ENCODE peak calls at places on chromosomes 1 and 21, in four cellular contexts. L is CD4-positive, alpha-beta memory T cell; K is MM.1S; U is GM23338. E is an unnamed sample.

GRCh38 chr1:87318806-87319205 is 9.9 kb upstream of the LMO4 start:
- DNase-seq in K (no peak), L (no peak), U (no peak), E (no peak)

GRCh38 chr1:239785576-239785975 is 306.1 kb upstream of the FMN2 start:
- DNase-seq in L (no peak), K (no peak), U (no peak), E (no peak)

GRCh38 chr1:46062651-46063319 is 69.6 kb downstream of the PIK3R3 start:
- DNase-seq in K (peak; percentile 78), U (no peak), L (peak; percentile 15), E (no peak)

GRCh38 chr1:32816676-32817158 is 441 bp downstream of the YARS1 start:
- DNase-seq in K (no peak), L (no peak), U (peak; percentile 37), E (no peak)

GRCh38 chr1:20479840-20480239 is 6.2 kb downstream of the CAMK2N1 start:
- DNase-seq in K (no peak), U (no peak), L (no peak), E (no peak)

GRCh38 chr21:45590246-45590725 is 48.0 kb upstream of the SLC19A1 start:
- DNase-seq in K (peak; percentile 35), L (peak; percentile 71), U (peak; percentile 83), E (peak; percentile 78)

GRCh38 chr1:37958690-37959089 is 11.8 kb upstream of the INPP5B start:
- DNase-seq in K (no peak), U (no peak), L (no peak), E (no peak)

GRCh38 chr1:203321273-203322052 is 16.1 kb downstream of the BTG2 start:
- DNase-seq in L (no peak), U (no peak), K (no peak), E (no peak)

GRCh38 chr1:101704895-101705294 is 291.8 kb downstream of the OLFM3 start:
- DNase-seq in U (peak; percentile 22), L (no peak), K (no peak), E (no peak)

GRCh38 chr1:39905142-39905541 is 3.4 kb upstream of the MYCL start:
- DNase-seq in L (no peak), K (no peak), U (no peak), E (no peak)

GRCh38 chr1:247376659-247377058 is 39.3 kb upstream of the NLRP3 start:
- DNase-seq in L (no peak), U (peak; percentile 98), K (no peak), E (no peak)

GRCh38 chr1:53627031-53627430 is 111.9 kb downstream of the GLIS1 start:
- DNase-seq in K (no peak), U (no peak), L (no peak), E (no peak)

GRCh38 chr21:16192900-16193299 is 463.1 kb downstream of the USP25 start:
- DNase-seq in L (no peak), K (no peak), U (no peak), E (no peak)

GRCh38 chr1:163168053-163168452 is 34.7 kb downstream of the RGS5 start:
- DNase-seq in L (no peak), U (no peak), K (no peak), E (no peak)

GRCh38 chr1:85322655-85323054 is 46.2 kb upstream of the BCL10 start:
- DNase-seq in U (no peak), L (no peak), K (no peak), E (no peak)

GRCh38 chr1:145956776-145957442 is 908 bp downstream of the LIX1L start:
- DNase-seq in L (no peak), U (no peak), K (no peak), E (no peak)

GRCh38 chr1:2172551-2173146 is 21.9 kb downstream of the FAAP20 start:
- DNase-seq in U (no peak), L (no peak), K (no peak), E (no peak)

GRCh38 chr1:229572286-229572685 is 13.8 kb upstream of the ABCB10 start:
- DNase-seq in U (no peak), L (no peak), K (peak; percentile 77), E (no peak)

GRCh38 chr1:44543816-44544185 is 130.5 kb downstream of the TMEM53 start:
- DNase-seq in K (no peak), U (peak; percentile 78), L (no peak), E (no peak)

GRCh38 chr21:41589131-41589530 is 81.2 kb upstream of the TMPRSS2 start:
- DNase-seq in L (no peak), K (no peak), U (peak; percentile 28), E (no peak)

GRCh38 chr1:3012511-3013291 is 8.6 kb upstream of the ACTRT2 start:
- DNase-seq in K (no peak), L (no peak), U (peak; percentile 79), E (no peak)

GRCh38 chr1:4711191-4711915 is 56.9 kb downstream of the AJAP1 start:
- DNase-seq in K (no peak), L (no peak), U (no peak), E (no peak)

GRCh38 chr1:178620584-178621475 is 104.2 kb upstream of the RALGPS2 start:
- DNase-seq in L (no peak), U (no peak), K (no peak), E (no peak)

GRCh38 chr1:29331731-29332130 is 95.4 kb downstream of the PTPRU start:
- DNase-seq in U (no peak), L (no peak), K (no peak), E (no peak)

GRCh38 chr1:78607334-78607927 is 12.8 kb upstream of the IFI44L start:
- DNase-seq in K (peak; percentile 59), U (peak; percentile 50), L (no peak), E (no peak)

GRCh38 chr1:181765627-181766026 is 282.3 kb downstream of the CACNA1E start:
- DNase-seq in K (no peak), U (no peak), L (no peak), E (no peak)

GRCh38 chr1:22806584-22806983 is 95.9 kb downstream of the EPHB2 start:
- DNase-seq in L (no peak), U (no peak), K (no peak), E (no peak)

GRCh38 chr1:154208677-154209390 is 2.7 kb upstream of the CFAP141 start:
- DNase-seq in K (peak; percentile 83), U (no peak), L (no peak), E (no peak)

GRCh38 chr1:241266121-241266520 is 90.9 kb downstream of the RGS7 start:
- DNase-seq in U (no peak), K (no peak), L (no peak), E (no peak)

GRCh38 chr1:85623061-85623471 is 42.5 kb downstream of the CCN1 start:
- DNase-seq in K (peak; percentile 21), L (no peak), U (no peak), E (no peak)

GRCh38 chr1:99250724-99251123 is 13.6 kb upstream of the PLPPR4 start:
- DNase-seq in L (no peak), U (no peak), K (no peak), E (no peak)

GRCh38 chr1:53663525-53664300 is 75.3 kb downstream of the GLIS1 start:
- DNase-seq in K (no peak), L (no peak), U (no peak), E (no peak)

GRCh38 chr1:44970317-44970716 is 16.1 kb downstream of the EIF2B3 start:
- DNase-seq in K (no peak), L (no peak), U (no peak), E (no peak)

DNA sequence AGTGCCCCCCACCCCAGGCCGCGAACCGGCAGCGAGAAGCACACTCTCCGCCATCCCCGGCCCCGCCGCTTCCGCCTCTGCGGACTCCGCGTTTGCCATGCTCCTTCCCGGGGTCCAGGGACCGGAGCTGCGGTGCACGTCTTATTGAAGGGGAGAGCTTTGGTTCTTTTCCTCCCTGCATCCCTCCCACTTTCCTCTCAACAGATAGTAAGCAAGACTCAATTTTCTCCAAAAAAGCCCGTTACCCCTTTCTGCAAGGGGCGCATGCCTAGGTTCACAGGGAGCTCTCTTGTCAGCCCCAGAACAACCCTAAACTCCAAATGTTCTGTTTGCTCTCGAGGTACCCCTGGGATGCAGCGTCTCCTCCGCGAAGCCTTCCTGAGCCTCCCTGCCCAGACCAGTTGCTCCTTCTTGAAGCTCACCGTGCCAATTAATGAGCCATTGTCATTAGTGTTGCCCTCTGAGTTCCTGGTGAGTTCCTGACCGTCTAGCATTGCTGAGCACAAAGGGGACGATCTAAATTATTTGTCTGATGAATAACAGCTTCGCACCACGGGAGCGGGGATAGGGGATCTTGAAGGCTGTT is 8.1 kb downstream of the FOXD3 start:
- DNase-seq in L (no peak), U (peak; percentile 79), K (no peak), E (no peak)
- H3K27me3 ChIP-seq in L (peaks cover 63% of the 10 kb centered on the region), U (peaks cover 82% of the 10 kb centered on the region), K (no peaks in the 10 kb centered on the region), E (peaks cover 65% of the 10 kb centered on the region)

DNA sequence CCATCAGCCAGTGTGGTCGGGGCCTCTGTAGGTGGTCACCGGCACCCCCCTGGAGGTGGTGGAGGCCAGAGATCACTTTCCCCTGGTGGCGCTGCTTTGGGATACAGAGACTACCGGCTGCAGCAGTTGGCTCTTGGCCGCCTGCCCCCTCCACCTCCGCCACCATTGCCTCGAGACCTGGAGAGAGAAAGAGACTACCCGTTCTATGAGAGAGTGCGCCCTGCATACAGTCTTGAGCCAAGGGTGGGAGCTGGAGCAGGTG is 961 bp downstream of the RBM15 start:
- DNase-seq in U (no peak), L (no peak), K (no peak), E (no peak)
- H3K4me1 ChIP-seq in U (peaks cover 46% of the 10 kb centered on the region), L (peaks cover 68% of the 10 kb centered on the region), K (peaks cover 10% of the 10 kb centered on the region), E (peaks cover 60% of the 10 kb centered on the region)

GRCh38 chr1:11545793-11546192 is 66.8 kb downstream of the DISP3 start:
- DNase-seq in U (no peak), L (no peak), K (no peak), E (no peak)
- H3K27me3 ChIP-seq in U (no peaks in the 10 kb centered on the region), L (no peaks in the 10 kb centered on the region), K (peaks cover 79% of the 10 kb centered on the region), E (peaks cover 5% of the 10 kb centered on the region)

DNA sequence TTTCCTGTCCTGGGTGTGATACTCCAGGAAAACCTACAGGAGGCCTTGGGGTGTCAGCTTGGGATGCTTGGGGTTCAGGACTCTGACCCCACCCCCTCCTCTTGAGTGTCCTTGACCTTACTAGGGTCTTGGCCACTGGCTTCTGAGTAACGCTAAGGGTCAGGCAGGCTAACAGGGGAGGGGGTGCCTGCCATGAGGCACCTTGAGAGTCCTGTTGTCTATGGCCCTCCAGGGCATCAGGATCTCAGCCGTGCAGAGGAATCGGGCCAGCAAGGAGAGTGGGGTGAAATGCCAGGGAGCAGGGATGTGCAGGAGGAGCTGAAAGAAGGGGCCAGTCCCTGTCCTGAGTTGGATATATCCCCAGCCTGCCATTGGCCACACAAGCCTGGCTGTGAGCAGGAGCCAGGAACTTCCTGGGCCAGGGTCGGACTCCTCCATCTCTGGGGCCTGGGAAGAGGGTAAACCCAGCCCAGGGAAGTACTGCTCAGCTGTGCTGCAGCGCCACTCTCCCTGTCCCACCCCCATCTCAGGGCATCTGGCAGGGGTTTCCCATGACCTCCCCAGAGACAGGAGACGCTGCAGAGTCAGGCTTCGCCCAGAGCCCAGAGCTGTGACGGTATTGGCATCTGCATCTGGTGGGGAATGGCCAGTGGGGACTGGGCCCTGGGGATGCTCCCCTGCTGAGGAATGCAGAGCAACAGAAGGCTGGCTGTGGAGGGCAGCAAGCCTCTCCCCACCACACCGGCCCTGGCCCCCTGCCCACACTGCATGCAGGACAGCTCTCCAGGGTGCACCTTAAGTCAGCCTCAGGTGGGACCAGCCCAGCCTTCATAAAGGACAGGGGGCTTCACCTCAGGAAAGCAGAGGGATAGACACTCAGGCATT is 6.3 kb downstream of the KIF21B start:
- DNase-seq in K (no peak), U (no peak), L (no peak), E (no peak)
- H3K4me1 ChIP-seq in K (peaks cover 41% of the 10 kb centered on the region), U (peaks cover 53% of the 10 kb centered on the region), L (peaks cover 100% of the 10 kb centered on the region), E (peaks cover 99% of the 10 kb centered on the region)

E was measured in CD8-positive, alpha-beta memory T cell.